ENCODE peak calls at places on chromosome 5, in four cellular contexts. V is KBM-7, Q is NCI-H446, F is psoas muscle. U is an unnamed sample.

GRCh38 chr5:169197343-169197742 is 103.6 kb downstream of the SLIT3 start:
- DNase-seq in Q (no peak), V (no peak), F (no peak), U (no peak)

GRCh38 chr5:164233796-164234195 is 728.4 kb downstream of the MAT2B start:
- DNase-seq in V (no peak), Q (no peak), F (no peak), U (no peak)

GRCh38 chr5:52783226-52783959 is 4.3 kb upstream of the ITGA1 start:
- DNase-seq in Q (no peak), V (no peak), F (peak; percentile 19), U (no peak)

GRCh38 chr5:68432682-68433081 is 217.1 kb downstream of the PIK3R1 start:
- DNase-seq in V (no peak), F (no peak), Q (no peak), U (no peak)

GRCh38 chr5:68408345-68408871 is 192.9 kb downstream of the PIK3R1 start:
- DNase-seq in V (peak; percentile 50), Q (no peak), F (no peak), U (no peak)

GRCh38 chr5:147949711-147950573 is 43.6 kb upstream of the C5orf46 start:
- DNase-seq in Q (no peak), V (peak; percentile 38), F (no peak), U (peak; percentile 14)

GRCh38 chr5:110478899-110479298 is 247.6 kb downstream of the TMEM232 start:
- DNase-seq in Q (no peak), V (peak; percentile 69), F (no peak), U (no peak)

GRCh38 chr5:136222575-136223235 is 29.7 kb upstream of the SMIM32 start:
- DNase-seq in F (no peak), V (no peak), Q (no peak), U (no peak)

GRCh38 chr5:97118623-97119022 is 23.8 kb downstream of the LIX1 start:
- DNase-seq in V (no peak), Q (no peak), F (no peak), U (no peak)

GRCh38 chr5:129460121-129460950 is at the start of gene ADAMTS19:
- DNase-seq in Q (no peak), V (peak; percentile 41), F (no peak), U (no peak)

GRCh38 chr5:7540806-7541205 is 144.9 kb downstream of the ADCY2 start:
- DNase-seq in F (no peak), V (no peak), Q (no peak), U (peak; percentile 49)

GRCh38 chr5:95446009-95446408 is 54.8 kb downstream of the FAM81B start:
- DNase-seq in F (no peak), V (no peak), Q (no peak), U (no peak)

GRCh38 chr5:64952961-64953360 is 184.2 kb downstream of the CWC27 start:
- DNase-seq in V (no peak), Q (no peak), F (no peak), U (no peak)

GRCh38 chr5:124546643-124547042 is 199.8 kb downstream of the ZNF608 start:
- DNase-seq in Q (no peak), V (no peak), F (no peak), U (no peak)

GRCh38 chr5:16616536-16617271 is at the start of gene RETREG1:
- DNase-seq in Q (no peak), V (peak; percentile 25), F (peak; percentile 69), U (peak; percentile 32)

GRCh38 chr5:67815455-67816391 is 399.8 kb upstream of the PIK3R1 start:
- DNase-seq in Q (no peak), F (no peak), V (peak; percentile 46), U (no peak)

GRCh38 chr5:37792976-37793328 is 46.9 kb downstream of the GDNF start:
- DNase-seq in F (no peak), V (no peak), Q (no peak), U (peak; percentile 33)

GRCh38 chr5:11346336-11346735 is 557.9 kb downstream of the CTNND2 start:
- DNase-seq in F (no peak), Q (no peak), V (no peak), U (no peak)

GRCh38 chr5:145246961-145247744 is 588.0 kb downstream of the PRELID2 start:
- DNase-seq in Q (no peak), V (peak; percentile 16), F (no peak), U (no peak)

GRCh38 chr5:124737651-124738050 is 8.8 kb downstream of the ZNF608 start:
- DNase-seq in F (no peak), Q (no peak), V (no peak), U (no peak)

GRCh38 chr5:98977723-98978122 is 48.9 kb upstream of the CHD1 start:
- DNase-seq in V (no peak), Q (no peak), F (no peak), U (no peak)

GRCh38 chr5:10366310-10367297 is 13.1 kb downstream of the MARCHF6 start:
- DNase-seq in V (no peak), Q (no peak), F (no peak), U (no peak)

GRCh38 chr5:40401965-40402364 is 277.8 kb upstream of the PTGER4 start:
- DNase-seq in V (no peak), Q (no peak), F (no peak), U (no peak)

GRCh38 chr5:52692039-52692438 is 95.7 kb upstream of the ITGA1 start:
- DNase-seq in F (no peak), V (no peak), Q (no peak), U (no peak)

GRCh38 chr5:86679529-86679928 is 61.8 kb downstream of the COX7C start:
- DNase-seq in V (peak; percentile 62), F (no peak), Q (peak; percentile 88), U (peak; percentile 46)

GRCh38 chr5:92518318-92518913 is 1062.6 kb downstream of the NR2F1-AS1 start:
- DNase-seq in F (no peak), Q (no peak), V (peak; percentile 26), U (no peak)

GRCh38 chr5:157516016-157516415 is 56.0 kb downstream of the NIPAL4 start:
- DNase-seq in F (peak; percentile 26), V (no peak), Q (no peak), U (no peak)

GRCh38 chr5:124056326-124057160 is 544.6 kb downstream of the CSNK1G3 start:
- DNase-seq in F (no peak), Q (no peak), V (no peak), U (no peak)

GRCh38 chr5:37735649-37736347 is 104.0 kb downstream of the GDNF start:
- DNase-seq in F (peak; percentile 55), V (no peak), Q (peak; percentile 84), U (no peak)

GRCh38 chr5:133839721-133840120 is 128.7 kb downstream of the C5orf15 start:
- DNase-seq in Q (no peak), V (no peak), F (no peak), U (no peak)

GRCh38 chr5:173786296-173787187 is 101.6 kb upstream of the CPEB4 start:
- DNase-seq in Q (no peak), F (no peak), V (no peak), U (no peak)